ENCODE peak calls at places on chromosomes 1 and 21, in nine cellular contexts. G is NCI-H1048; M is stimulated activated CD8-positive, alpha-beta memory T cell treated with anti-CD3 and anti-CD28 coated beads, Interleukin-15, amount 100 ng/mL, for 24 hours; Z is body of pancreas; C is stimulated activated CD4-positive, alpha-beta T cell treated with anti-CD3 and anti-CD28 coated beads, Interleukin-12 subunit alpha, Interleukin-12 subunit beta, amount 100 ng/mL, for 4 hours; I is SW480; E is stimulated activated naive B cell treated with anti-CD40 and anti-IgM and Interleukin-4, amounts not matched to agents 10 μg/mL and 1 μg/mL and 100 μg/mL, for 72 hours; Q is suprapubic skin; R is ureter. X is an unnamed sample.

GRCh38 chr1:13779930-13780329 is 79.9 kb downstream of the PRDM2 start:
- DNase-seq in Z (no peak), R (no peak), I (no peak), G (no peak), M (no peak), E (no peak), C (no peak), Q (no peak), X (no peak)

GRCh38 chr1:167666416-167666815 is 36.4 kb downstream of the RCSD1 start:
- DNase-seq in C (no peak), G (no peak), Q (no peak), Z (no peak), I (peak; percentile 16), R (no peak), E (no peak), M (no peak), X (no peak)

GRCh38 chr1:12488666-12489354 is 129.2 kb downstream of the DHRS3 start:
- DNase-seq in I (peak; percentile 20), Z (no peak), E (no peak), Q (no peak), M (no peak), R (no peak), C (no peak), G (no peak), X (no peak)

GRCh38 chr1:173507847-173508209 is 30.7 kb downstream of the PRDX6 start:
- DNase-seq in Z (no peak), M (no peak), I (no peak), G (no peak), C (no peak), Q (no peak), R (no peak), E (no peak), X (no peak)

GRCh38 chr1:18466676-18467075 is 14.1 kb upstream of the KLHDC7A start:
- DNase-seq in G (no peak), E (no peak), Z (no peak), M (no peak), R (no peak), C (no peak), I (no peak), Q (no peak), X (no peak)

GRCh38 chr1:150561830-150562367 is 12.7 kb downstream of the ADAMTSL4 start:
- DNase-seq in M (peak; percentile 72), Z (peak; percentile 97), R (peak; percentile 96), Q (peak; percentile 97), I (peak; percentile 76), C (peak; percentile 84), E (peak; percentile 92), G (peak; percentile 76), X (no peak)

GRCh38 chr1:236920270-236920894 is 83.9 kb downstream of the MT1HL1 start:
- DNase-seq in R (no peak), G (no peak), Z (no peak), I (no peak), M (no peak), C (no peak), E (no peak), Q (no peak), X (no peak)

GRCh38 chr1:227778401-227778947 is 37.0 kb upstream of the PRSS38 start:
- DNase-seq in C (no peak), M (no peak), E (no peak), R (no peak), I (no peak), Z (peak; percentile 1), G (no peak), Q (no peak), X (no peak)

GRCh38 chr1:228429007-228429406 is 12.3 kb upstream of the TRIM17 start:
- DNase-seq in C (no peak), R (no peak), Q (no peak), M (no peak), G (no peak), I (no peak), Z (no peak), E (no peak), X (no peak)

GRCh38 chr21:16455978-16456377 is 726.2 kb downstream of the USP25 start:
- DNase-seq in C (no peak), E (no peak), I (no peak), R (no peak), M (no peak), Z (no peak), G (peak; percentile 3), Q (no peak), X (no peak)

GRCh38 chr1:25796807-25797458 is 3.1 kb upstream of the SELENON start:
- DNase-seq in R (peak; percentile 88), C (peak; percentile 87), M (peak; percentile 69), I (peak; percentile 62), G (peak; percentile 43), E (peak; percentile 35), Z (peak; percentile 89), Q (no peak), X (no peak)

GRCh38 chr1:110203021-110203661 is 7.0 kb upstream of the KCNC4 start:
- DNase-seq in E (peak; percentile 56), G (no peak), M (no peak), C (peak; percentile 49), I (peak; percentile 66), Z (peak; percentile 75), Q (no peak), R (peak; percentile 75), X (peak; percentile 63)

GRCh38 chr1:212228591-212229119 is 56.6 kb upstream of the PPP2R5A start:
- DNase-seq in Z (peak; percentile 86), G (no peak), R (no peak), Q (no peak), M (no peak), E (no peak), I (no peak), C (no peak), X (no peak)

GRCh38 chr1:36829066-36829465 is 205.2 kb downstream of the GRIK3 start:
- DNase-seq in I (no peak), G (no peak), C (no peak), Z (no peak), Q (no peak), R (no peak), M (no peak), E (no peak), X (no peak)

GRCh38 chr1:219657186-219657585 is 44.3 kb upstream of the ZC3H11B start:
- DNase-seq in M (no peak), G (no peak), R (no peak), E (no peak), Q (no peak), I (no peak), Z (no peak), C (no peak), X (no peak)

GRCh38 chr21:44702973-44703730 is 6.2 kb downstream of the KRTAP10-12 start:
- DNase-seq in E (no peak), C (no peak), Z (no peak), R (no peak), Q (peak; percentile 65), I (no peak), G (no peak), M (no peak), X (no peak)

GRCh38 chr1:35650416-35650815 is 9.1 kb upstream of the PSMB2 start:
- DNase-seq in E (no peak), G (no peak), R (no peak), C (no peak), Z (no peak), M (no peak), Q (no peak), I (no peak), X (no peak)

GRCh38 chr1:147613506-147613905 is 56.8 kb downstream of the ACP6 start:
- DNase-seq in C (no peak), E (no peak), G (no peak), I (no peak), M (no peak), Z (no peak), Q (no peak), R (no peak), X (no peak)

GRCh38 chr1:3899776-3900149 is 309 bp downstream of the C1orf174 start:
- DNase-seq in M (no peak), Z (no peak), Q (no peak), G (no peak), E (peak; percentile 52), I (no peak), R (no peak), C (peak; percentile 17), X (no peak)

GRCh38 chr1:40774266-40774998 is 9.2 kb upstream of the KCNQ4 start:
- DNase-seq in R (no peak), M (peak; percentile 29), G (no peak), E (peak; percentile 39), I (peak; percentile 30), Z (peak; percentile 56), Q (no peak), C (peak; percentile 71), X (no peak)

GRCh38 chr1:201752333-201752732 is 76.6 kb upstream of the IPO9 start:
- DNase-seq in I (no peak), R (no peak), G (no peak), M (no peak), Z (no peak), Q (no peak), C (no peak), E (no peak), X (no peak)

GRCh38 chr1:226682841-226683800 is 56.0 kb downstream of the ITPKB start:
- DNase-seq in M (no peak), C (no peak), G (no peak), I (no peak), Z (no peak), E (no peak), Q (no peak), R (no peak), X (no peak)

GRCh38 chr1:163069655-163070277 is 605 bp downstream of the RGS4 start:
- DNase-seq in E (no peak), G (no peak), Z (no peak), C (no peak), I (no peak), Q (no peak), R (no peak), M (no peak), X (no peak)

GRCh38 chr1:36523850-36524249 is 41.1 kb upstream of the CSF3R start:
- DNase-seq in M (no peak), G (no peak), Z (no peak), E (no peak), Q (peak; percentile 50), R (no peak), I (no peak), C (peak; percentile 6), X (no peak)

GRCh38 chr1:201538618-201539551 is at the start of gene NAV1:
- DNase-seq in E (peak; percentile 4), Z (peak; percentile 44), C (peak; percentile 4), I (peak; percentile 77), G (no peak), Q (peak; percentile 83), M (no peak), R (peak; percentile 79), X (no peak)

GRCh38 chr1:16436946-16437474 is at the start of gene SPATA21:
- DNase-seq in Z (no peak), M (no peak), Q (no peak), E (no peak), G (no peak), C (no peak), R (no peak), I (no peak), X (no peak)

GRCh38 chr1:228207381-228207810 is 448 bp upstream of the OBSCN start:
- DNase-seq in E (no peak), G (no peak), R (peak; percentile 41), I (no peak), M (no peak), Q (peak; percentile 75), C (no peak), Z (no peak), X (no peak)

GRCh38 chr1:216528816-216529215 is 105.6 kb upstream of the USH2A start:
- DNase-seq in M (no peak), Q (no peak), R (no peak), G (peak; percentile 94), E (no peak), C (no peak), Z (peak; percentile 32), I (no peak), X (no peak)

GRCh38 chr1:161934278-161934608 is 89.4 kb downstream of the OLFML2B start:
- DNase-seq in G (no peak), M (no peak), R (no peak), E (no peak), I (no peak), Q (no peak), Z (no peak), C (no peak), X (no peak)

GRCh38 chr1:237065903-237066302 is 23.9 kb downstream of the RYR2 start:
- DNase-seq in R (no peak), Q (no peak), Z (no peak), I (no peak), C (no peak), G (no peak), M (no peak), E (no peak), X (no peak)

GRCh38 chr1:226131639-226132038 is 54.9 kb downstream of the ACBD3 start:
- DNase-seq in R (no peak), Q (no peak), M (no peak), C (no peak), E (no peak), I (no peak), Z (no peak), G (no peak), X (no peak)

X was measured in GM12891.